ENCODE peak calls at places on chromosomes 11 and 22, in nine cellular contexts. L, E, X, T, N, K, O, P and B are unnamed samples.

GRCh38 chr11:119335655-119336543 is 1.6 kb downstream of the RNF26 start:
- DNase-seq in P (no peak), E (no peak), X (no peak), L (no peak), K (no peak), T (no peak), O (no peak), N (no peak), B (no peak)

GRCh38 chr11:70146895-70147520 is 56.1 kb upstream of the FADD start:
- DNase-seq in X (no peak), T (no peak), N (no peak), L (no peak), K (no peak), P (no peak), E (no peak), O (no peak), B (no peak)

GRCh38 chr11:125569913-125570621 is 790 bp downstream of the EI24 start:
- DNase-seq in X (no peak), T (no peak), E (peak; percentile 39), P (peak; percentile 19), N (no peak), O (no peak), L (peak; percentile 9), K (no peak), B (no peak)

GRCh38 chr11:28730336-28730735 is 622.1 kb downstream of the METTL15 start:
- DNase-seq in L (peak; percentile 17), T (no peak), X (no peak), P (peak; percentile 19), E (no peak), O (no peak), K (no peak), N (no peak), B (no peak)

GRCh38 chr11:69654001-69654659 is 13.2 kb downstream of the CCND1 start:
- DNase-seq in N (no peak), X (no peak), L (no peak), O (no peak), K (no peak), T (no peak), E (no peak), P (no peak), B (no peak)

GRCh38 chr11:19595840-19596751 is 116.5 kb upstream of the NAV2 start:
- DNase-seq in K (no peak), O (no peak), P (peak; percentile 87), X (no peak), T (no peak), E (no peak), L (peak; percentile 87), N (no peak), B (no peak)

GRCh38 chr11:48305923-48306322 is at the start of gene OR4S1:
- DNase-seq in K (no peak), T (no peak), E (no peak), P (no peak), X (no peak), L (no peak), O (no peak), N (no peak), B (no peak)

GRCh38 chr11:78606667-78607066 is 32.0 kb upstream of the NARS2 start:
- DNase-seq in O (no peak), P (no peak), X (no peak), T (no peak), E (no peak), N (no peak), L (no peak), K (no peak), B (no peak)

GRCh38 chr11:65432133-65432650 is 9.6 kb downstream of the NEAT1 start:
- DNase-seq in E (no peak), P (peak; percentile 16), K (no peak), T (no peak), N (no peak), O (no peak), X (no peak), L (no peak), B (no peak)

GRCh38 chr11:57203359-57203758 is 21.6 kb downstream of the LRRC55 start:
- DNase-seq in L (no peak), T (no peak), O (no peak), E (no peak), K (no peak), P (no peak), X (no peak), N (peak; percentile 56), B (no peak)

GRCh38 chr11:11998091-11998781 is 10.2 kb downstream of the DKK3 start:
- DNase-seq in L (peak; percentile 90), T (no peak), K (no peak), X (no peak), E (no peak), N (no peak), O (no peak), P (peak; percentile 91), B (no peak)

GRCh38 chr11:8863838-8864237 is 47.2 kb upstream of the AKIP1 start:
- DNase-seq in N (no peak), T (no peak), P (peak; percentile 64), O (no peak), E (no peak), K (no peak), X (no peak), L (peak; percentile 55), B (no peak)

GRCh38 chr22:38176170-38176741 is 5.4 kb downstream of the PLA2G6 start:
- DNase-seq in O (peak; percentile 38), E (peak; percentile 57), P (peak; percentile 86), K (no peak), T (no peak), N (peak; percentile 61), L (peak; percentile 43), X (no peak), B (no peak)

GRCh38 chr11:82701847-82702520 is 31.7 kb downstream of the FAM181B start:
- DNase-seq in E (peak; percentile 44), O (peak; percentile 23), K (no peak), X (no peak), P (peak; percentile 51), N (peak; percentile 30), L (peak; percentile 34), T (no peak), B (no peak)

GRCh38 chr11:86503131-86503530 is 128.4 kb downstream of the CCDC81 start:
- DNase-seq in L (no peak), P (no peak), K (no peak), N (no peak), T (no peak), O (no peak), E (no peak), X (no peak), B (no peak)

GRCh38 chr11:121471167-121471566 is 18.4 kb upstream of the SORL1-AS1 start:
- DNase-seq in X (no peak), E (no peak), P (no peak), L (no peak), N (no peak), K (no peak), T (no peak), O (no peak), B (no peak)

GRCh38 chr11:15618583-15619032 is 503.9 kb downstream of the INSC start:
- DNase-seq in P (no peak), O (no peak), N (no peak), T (no peak), X (no peak), L (no peak), K (no peak), E (no peak), B (no peak)

GRCh38 chr11:79940165-79940564 is 499.3 kb upstream of the TENM4 start:
- DNase-seq in T (no peak), N (no peak), P (no peak), E (no peak), K (no peak), O (no peak), L (no peak), X (no peak), B (no peak)

GRCh38 chr11:7613394-7613720 is 59.9 kb downstream of the CYB5R2 start:
- DNase-seq in K (no peak), L (no peak), O (no peak), T (no peak), P (no peak), E (no peak), N (no peak), X (no peak), B (no peak)

GRCh38 chr11:47466201-47466600 is 17.3 kb upstream of the RAPSN start:
- DNase-seq in O (no peak), P (peak; percentile 78), T (no peak), X (no peak), K (no peak), N (no peak), E (no peak), L (no peak), B (no peak)

GRCh38 chr11:134041791-134042696 is 26.8 kb upstream of the JAM3 start:
- DNase-seq in P (peak; percentile 21), L (no peak), X (no peak), E (no peak), T (no peak), N (no peak), K (no peak), O (no peak), B (no peak)

GRCh38 chr22:22168190-22168940 is 76.2 kb upstream of the VPREB1 start:
- DNase-seq in P (peak; percentile 14), T (no peak), X (no peak), O (no peak), L (no peak), E (peak; percentile 46), N (no peak), K (no peak), B (no peak)

GRCh38 chr11:85643255-85643654 is 4.5 kb upstream of the TMEM126A start:
- DNase-seq in O (no peak), X (no peak), N (no peak), T (no peak), K (no peak), P (no peak), E (no peak), L (no peak), B (no peak)

GRCh38 chr22:38485783-38486182 is 17.9 kb downstream of the KDELR3 start:
- DNase-seq in E (no peak), T (no peak), P (no peak), K (no peak), O (no peak), N (no peak), L (no peak), X (no peak), B (no peak)

GRCh38 chr11:70551323-70552166 is 153.2 kb downstream of the CTTN start:
- DNase-seq in K (no peak), T (no peak), N (no peak), E (no peak), L (no peak), O (no peak), P (no peak), X (no peak), B (no peak)

GRCh38 chr11:67400251-67400941 is 1.3 kb downstream of the PPP1CA start:
- DNase-seq in N (no peak), E (peak; percentile 21), X (no peak), P (no peak), L (no peak), K (no peak), T (no peak), O (no peak), B (no peak)

GRCh38 chr22:28029201-28029948 is 110.3 kb upstream of the PITPNB start:
- DNase-seq in T (no peak), P (no peak), K (no peak), L (no peak), O (no peak), N (no peak), X (no peak), E (no peak), B (no peak)

GRCh38 chr11:74948898-74949747 is at the start of the genes SPCS2 and XRRA1:
- DNase-seq in L (peak; percentile 98), X (peak; percentile 99), P (peak; percentile 100), K (peak; percentile 95), N (peak; percentile 96), T (peak; percentile 97), E (peak; percentile 89), O (peak; percentile 97), B (peak; percentile 98)

GRCh38 chr22:41123151-41123550 is 30.8 kb downstream of the EP300 start:
- DNase-seq in K (no peak), P (no peak), O (no peak), L (no peak), N (no peak), X (no peak), T (no peak), E (no peak), B (no peak)

GRCh38 chr22:34414467-34415440 is 494.5 kb upstream of the LARGE1 start:
- DNase-seq in T (no peak), X (no peak), E (peak; percentile 52), L (no peak), N (no peak), K (no peak), P (peak; percentile 37), O (no peak), B (no peak)

GRCh38 chr11:1398506-1399235 is 8.9 kb downstream of the BRSK2 start:
- DNase-seq in O (no peak), E (no peak), L (no peak), N (no peak), P (no peak), T (no peak), K (no peak), X (no peak), B (no peak)